ENCODE peak calls at places on chromosomes 7 and 10, in nine cellular contexts. X, Z, I, T, U, K, C, F and O are unnamed samples.

GRCh38 chr7:30843741-30844482 is 67.7 kb upstream of the AQP1 start:
- DNase-seq in X (no peak), Z (no peak), I (no peak), T (no peak), U (no peak), K (no peak), C (no peak), F (peak), O (no peak)

GRCh38 chr7:137283147-137283546 is 60.4 kb downstream of the PTN start:
- DNase-seq in X (no peak), Z (no peak), I (no peak), T (no peak), U (no peak), K (no peak), C (no peak), F (no peak), O (no peak)

GRCh38 chr7:116776610-116777289 is 85.6 kb upstream of the CAPZA2 start:
- DNase-seq in X (peak), Z (no peak), I (peak), T (peak), U (no peak), K (peak), C (peak), F (no peak), O (no peak)

GRCh38 chr10:48450233-48450810 is 143.8 kb downstream of the MAPK8 start:
- DNase-seq in X (no peak), Z (no peak), I (no peak), T (no peak), U (no peak), K (no peak), C (no peak), F (no peak), O (peak)

GRCh38 chr10:89466599-89467035 is 52.2 kb downstream of the IFIT5 start:
- DNase-seq in X (no peak), Z (no peak), I (peak), T (peak), U (no peak), K (peak), C (no peak), F (no peak), O (no peak)

GRCh38 chr10:121154846-121155245 is 303.7 kb downstream of the WDR11 start:
- DNase-seq in X (no peak), Z (no peak), I (no peak), T (peak), U (peak), K (peak), C (no peak), F (no peak), O (no peak)

GRCh38 chr7:92421676-92422435 is 25.4 kb upstream of the GATAD1 start:
- DNase-seq in X (no peak), Z (no peak), I (no peak), T (peak), U (no peak), K (no peak), C (no peak), F (no peak), O (no peak)

GRCh38 chr7:150451097-150451793 is 815 bp downstream of the GIMAP8 start:
- DNase-seq in X (no peak), Z (peak), I (no peak), T (no peak), U (no peak), K (no peak), C (peak), F (no peak), O (no peak)

GRCh38 chr10:14052926-14053325 is 277.8 kb downstream of the FRMD4A start:
- DNase-seq in X (no peak), Z (no peak), I (no peak), T (no peak), U (no peak), K (no peak), C (no peak), F (no peak), O (no peak)

GRCh38 chr10:51082857-51083256 is 8.6 kb downstream of the PRKG1 start:
- DNase-seq in X (no peak), Z (no peak), I (no peak), T (no peak), U (no peak), K (no peak), C (no peak), F (no peak), O (no peak)

GRCh38 chr7:20189852-20190251 is 27.3 kb downstream of the MACC1 start:
- DNase-seq in X (no peak), Z (no peak), I (no peak), T (no peak), U (no peak), K (no peak), C (no peak), F (no peak), O (no peak)

GRCh38 chr7:135976312-135977019 is 693 bp downstream of the MTPN start:
- DNase-seq in X (no peak), Z (peak), I (peak), T (no peak), U (no peak), K (peak), C (peak), F (no peak), O (no peak)

DNA sequence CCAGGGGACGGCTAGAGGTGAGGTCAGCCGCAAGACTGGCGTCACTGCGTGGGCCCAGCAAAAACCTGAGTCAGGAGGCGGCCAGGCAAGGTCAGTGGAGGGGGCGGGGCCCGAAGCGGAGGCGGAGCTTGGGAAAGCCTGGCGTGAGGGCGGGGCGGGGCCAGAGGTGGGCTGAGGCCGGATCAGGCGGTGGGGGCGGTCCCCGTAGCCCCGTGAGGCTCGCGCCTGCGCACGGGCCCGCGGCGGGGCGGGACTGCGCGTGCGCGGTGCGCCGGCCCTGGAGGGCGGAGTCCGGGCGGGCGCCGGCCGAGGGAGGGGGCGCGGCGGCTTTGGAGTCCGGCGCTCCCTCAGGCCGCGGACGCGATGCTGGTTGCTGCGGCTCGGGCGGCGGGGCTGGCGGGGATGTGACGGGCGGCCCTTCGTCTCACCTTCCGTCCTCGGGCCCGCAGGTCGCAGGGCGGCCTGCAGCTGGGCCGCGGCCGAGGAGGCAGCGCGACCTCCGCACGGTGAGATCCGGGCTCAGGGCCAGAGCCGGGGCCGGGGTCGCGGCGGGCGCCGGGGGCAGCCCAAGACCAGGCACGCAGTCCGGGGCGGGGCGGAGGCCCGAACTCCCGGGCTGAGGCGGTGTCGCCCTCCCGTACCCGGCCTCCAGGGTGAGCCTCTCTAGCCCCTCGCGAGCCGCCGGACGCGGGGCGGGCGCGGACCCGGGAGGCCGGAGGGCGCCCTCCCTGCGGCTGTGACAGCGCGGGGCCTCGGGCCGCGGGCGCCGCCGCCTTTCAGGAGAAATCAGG is at the start of gene CCSER2:
- DNase-seq in X (peak), Z (peak), I (peak), T (peak), U (peak), K (peak), C (peak), F (peak), O (peak)
- TF ChIP-seq CTCF in X (no peak), Z (no peak), I (no peak), T (no peak), U (peak), K (no peak), C (no peak), F (no peak), O (no peak)

DNA sequence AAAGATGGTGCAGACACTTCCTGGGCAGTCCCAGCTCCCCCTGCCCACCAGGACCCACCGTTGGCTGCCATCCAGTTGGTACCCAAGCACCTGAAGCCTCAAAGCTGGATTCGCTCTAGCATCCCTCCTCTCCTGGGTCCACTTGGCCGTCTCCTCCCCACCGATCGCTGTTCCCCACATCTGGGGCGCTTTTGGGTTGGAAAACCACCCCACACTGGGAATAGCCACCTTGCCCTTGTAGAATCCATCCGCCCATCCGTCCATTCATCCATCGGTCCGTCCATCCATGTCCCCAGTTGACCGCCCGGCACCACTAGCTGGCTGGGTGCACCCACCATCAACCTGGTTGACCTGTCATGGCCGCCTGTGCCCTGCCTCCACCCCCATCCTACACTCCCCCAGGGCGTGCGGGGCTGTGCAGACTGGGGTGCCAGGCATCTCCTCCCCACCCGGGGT is 14.5 kb upstream of the LIMK1 start:
- DNase-seq in X (no peak), Z (no peak), I (no peak), T (no peak), U (no peak), K (no peak), C (no peak), F (no peak), O (no peak)
- TF ChIP-seq CTCF in X (no peak), Z (no peak), I (no peak), T (no peak), U (no peak), K (no peak), C (no peak), F (no peak), O (no peak)

GRCh38 chr7:157136372-157136771 is 2.4 kb upstream of the UBE3C start:
- DNase-seq in X (peak), Z (no peak), I (no peak), T (peak), U (no peak), K (peak), C (no peak), F (no peak), O (no peak)
- TF ChIP-seq CTCF in X (peak), Z (peak), I (no peak), T (peak), U (peak), K (peak), C (no peak), F (no peak), O (peak)

GRCh38 chr10:56623064-56623463 is 262.0 kb upstream of the ZWINT start:
- DNase-seq in X (no peak), Z (no peak), I (no peak), T (no peak), U (no peak), K (no peak), C (no peak), F (no peak), O (no peak)
- TF ChIP-seq CTCF in X (no peak), Z (no peak), I (no peak), T (no peak), U (no peak), K (no peak), C (no peak), F (no peak), O (no peak)

DNA sequence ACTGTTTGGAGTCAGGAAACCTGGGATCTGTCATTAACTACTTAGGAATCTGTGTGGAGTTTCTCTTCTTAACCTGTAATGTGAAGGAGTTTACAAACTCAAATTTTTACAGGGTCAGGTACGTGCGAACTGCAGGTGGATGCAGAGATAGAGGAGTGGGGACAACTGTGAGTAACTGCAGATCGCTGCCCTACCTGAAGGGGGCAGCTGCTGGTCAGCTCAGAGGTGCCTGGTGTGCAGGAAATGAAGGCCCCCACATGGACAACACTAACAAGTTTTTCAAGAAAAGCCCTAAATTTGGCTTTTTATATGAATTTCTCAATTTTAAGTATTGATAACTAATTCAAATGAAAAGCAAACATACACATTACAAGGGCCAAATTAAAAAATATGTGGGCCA is 380.0 kb downstream of the REEP3 start:
- DNase-seq in X (no peak), Z (no peak), I (no peak), T (no peak), U (no peak), K (no peak), C (no peak), F (no peak), O (no peak)
- TF ChIP-seq CTCF in X (peak), Z (no peak), I (peak), T (peak), U (peak), K (peak), C (no peak), F (peak), O (peak)

DNA sequence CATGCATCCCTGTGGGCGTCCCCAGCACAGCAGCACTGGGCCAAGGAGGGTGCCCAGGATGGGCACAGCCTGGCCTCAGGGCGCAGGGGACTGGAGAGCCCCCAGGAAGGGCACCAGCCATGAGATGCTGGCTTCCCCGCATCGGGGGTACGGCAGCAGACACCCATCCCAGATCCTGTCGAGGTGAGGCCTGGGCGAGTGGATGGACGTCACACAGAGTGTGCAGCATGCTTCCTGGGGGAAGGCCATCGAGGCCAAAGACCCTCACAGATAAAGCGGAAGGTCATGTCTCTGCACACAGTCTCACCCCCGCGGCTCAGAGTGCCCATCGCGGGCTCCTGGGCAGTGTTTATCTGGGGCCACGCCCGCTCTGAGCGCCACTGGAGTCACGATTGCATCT is 18.8 kb downstream of the ADGRA1 start:
- DNase-seq in X (no peak), Z (no peak), I (no peak), T (no peak), U (no peak), K (no peak), C (no peak), F (no peak), O (no peak)
- TF ChIP-seq CTCF in X (no peak), Z (no peak), I (no peak), T (no peak), U (no peak), K (no peak), C (no peak), F (no peak), O (no peak)

GRCh38 chr7:23072043-23072442 is 33.5 kb upstream of the KLHL7 start:
- DNase-seq in X (no peak), Z (no peak), I (no peak), T (peak), U (no peak), K (no peak), C (no peak), F (no peak), O (no peak)
- TF ChIP-seq CTCF in X (no peak), Z (no peak), I (no peak), T (peak), U (no peak), K (peak), C (no peak), F (no peak), O (no peak)

DNA sequence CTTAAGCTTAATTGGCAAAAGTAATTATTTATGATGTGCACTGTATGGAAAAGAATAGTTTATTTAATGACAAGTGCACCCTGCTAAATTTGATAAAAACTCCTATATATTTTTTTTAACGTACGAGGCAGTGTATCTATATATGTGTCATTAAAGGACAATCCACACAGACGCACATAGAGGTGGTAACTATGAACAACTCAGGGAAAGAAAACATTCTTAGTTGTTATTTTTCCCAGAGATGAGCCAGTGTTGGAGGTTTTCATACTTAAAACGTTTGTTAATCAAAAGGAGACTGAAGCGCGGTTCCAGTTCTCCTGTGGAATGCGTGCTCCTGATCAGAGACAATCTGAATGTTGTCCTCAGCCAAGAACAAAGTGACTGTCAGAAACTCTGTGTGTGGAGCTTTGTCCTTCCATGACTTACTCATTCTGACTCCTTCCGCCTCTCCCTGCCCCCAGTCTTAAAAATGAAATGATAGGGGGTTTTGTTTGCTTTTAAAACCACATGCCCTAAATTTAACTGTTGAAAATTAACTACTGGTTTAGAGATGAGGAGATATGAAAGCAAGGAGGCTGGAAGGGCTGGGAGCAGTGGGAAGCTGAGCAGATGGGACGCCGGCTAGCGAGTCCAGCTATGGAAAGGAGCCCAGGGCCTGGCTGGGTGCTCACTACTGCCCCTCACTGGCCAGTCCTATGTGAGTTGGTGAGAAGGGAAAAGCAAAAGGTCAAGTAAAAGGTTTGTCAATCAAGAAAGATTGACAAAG is 99.6 kb downstream of the SVIL start:
- DNase-seq in X (peak), Z (peak), I (peak), T (peak), U (peak), K (peak), C (peak), F (no peak), O (no peak)
- TF ChIP-seq CTCF in X (peak), Z (peak), I (peak), T (peak), U (peak), K (peak), C (peak), F (peak), O (peak)

GRCh38 chr10:43127447-43127846 is 10.8 kb upstream of the CSGALNACT2 start:
- DNase-seq in X (no peak), Z (no peak), I (no peak), T (no peak), U (no peak), K (no peak), C (peak), F (no peak), O (no peak)

GRCh38 chr10:43125274-43125845 is 12.9 kb upstream of the CSGALNACT2 start:
- DNase-seq in X (no peak), Z (no peak), I (no peak), T (no peak), U (no peak), K (no peak), C (peak), F (no peak), O (no peak)

GRCh38 chr10:43126759-43127424 is 11.4 kb upstream of the CSGALNACT2 start:
- DNase-seq in X (no peak), Z (no peak), I (no peak), T (no peak), U (no peak), K (no peak), C (peak), F (no peak), O (peak)

GRCh38 chr10:43124574-43125273 is 13.5 kb upstream of the CSGALNACT2 start:
- DNase-seq in X (no peak), Z (no peak), I (no peak), T (peak), U (no peak), K (no peak), C (peak), F (no peak), O (no peak)

DNA sequence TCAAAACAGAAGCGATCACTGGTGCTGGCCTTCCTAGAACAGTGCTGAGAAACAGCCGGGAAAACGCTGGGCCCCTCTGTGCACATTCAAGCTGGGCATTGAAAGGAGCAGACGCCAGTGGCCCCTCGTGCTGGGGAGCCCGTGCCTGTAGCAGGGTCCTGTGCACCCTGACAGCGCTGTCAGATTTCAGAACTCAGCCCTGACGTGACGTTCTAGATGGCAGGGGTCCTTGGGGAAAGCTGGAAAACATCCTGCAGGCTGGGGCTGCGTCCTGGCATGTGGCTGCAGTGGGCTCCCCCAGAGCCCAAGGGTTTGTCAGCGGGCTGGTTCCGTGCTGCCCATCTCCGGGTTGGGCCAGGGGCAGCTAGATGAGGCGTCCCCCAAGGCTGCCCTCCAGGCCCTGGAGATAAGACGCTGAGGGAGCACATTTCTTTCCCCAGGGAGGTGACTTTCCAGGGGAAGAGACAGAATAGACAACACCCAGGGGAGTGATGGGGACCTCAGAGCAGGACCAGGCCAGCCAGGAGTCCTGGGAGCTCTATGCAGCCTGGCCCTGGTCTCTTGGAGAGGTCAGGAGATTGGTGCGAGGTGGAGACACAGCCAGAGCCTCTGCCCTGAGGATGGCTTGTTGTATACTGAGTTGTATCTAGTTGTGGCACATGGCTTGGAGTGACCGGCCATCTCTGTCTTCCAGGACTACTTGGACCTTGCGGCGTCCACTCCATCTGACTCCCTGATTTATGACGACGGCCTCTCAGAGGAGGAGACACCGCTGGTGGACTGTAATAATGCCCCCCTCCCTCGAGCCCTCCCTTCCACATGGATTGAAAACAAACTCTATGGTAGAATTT is 12.1 kb upstream of the CSGALNACT2 start:
- DNase-seq in X (no peak), Z (no peak), I (no peak), T (no peak), U (no peak), K (no peak), C (peak), F (no peak), O (peak)
- TF ChIP-seq CTCF in X (no peak), Z (no peak), I (no peak), T (no peak), U (no peak), K (no peak), C (no peak), F (no peak), O (no peak)

GRCh38 chr7:98283887-98284222 is 2.4 kb downstream of the BRI3 start:
- DNase-seq in X (no peak), Z (peak), I (no peak), T (no peak), U (no peak), K (no peak), C (no peak), F (no peak), O (no peak)

GRCh38 chr7:98283127-98283886 is 1.8 kb downstream of the BRI3 start:
- DNase-seq in X (no peak), Z (peak), I (no peak), T (peak), U (no peak), K (no peak), C (peak), F (no peak), O (peak)

GRCh38 chr7:98286093-98286525 is 4.6 kb downstream of the BRI3 start:
- DNase-seq in X (no peak), Z (peak), I (peak), T (peak), U (no peak), K (peak), C (peak), F (no peak), O (peak)

GRCh38 chr7:98285132-98286092 is 3.9 kb downstream of the BRI3 start:
- DNase-seq in X (no peak), Z (no peak), I (no peak), T (no peak), U (no peak), K (no peak), C (no peak), F (no peak), O (no peak)

GRCh38 chr7:98284335-98285036 is 3.0 kb downstream of the BRI3 start:
- DNase-seq in X (peak), Z (peak), I (no peak), T (peak), U (no peak), K (peak), C (peak), F (no peak), O (peak)
- TF ChIP-seq CTCF in X (no peak), Z (no peak), I (no peak), T (no peak), U (no peak), K (no peak), C (no peak), F (no peak), O (no peak)